ENCODE peak calls at places on chromosomes 3 and 15, in nine cellular contexts. K is OCI-LY7; I is activated CD4-positive, alpha-beta T cell treated with anti-CD3 and anti-CD28 coated beads for 36 hours; Y is non-pigmented ciliary epithelial cell; X is ELR; H is uterus; F is left ventricle myocardium inferior; P is HT-29; V is smooth muscle cell of the brain vasculature. J is an unnamed sample.

GRCh38 chr3:147356145-147356908 is 50.0 kb downstream of the ZIC4 start:
- DNase-seq in K (no peak), I (no peak), Y (no peak), X (no peak), H (no peak), F (no peak), P (no peak), V (no peak), J (no peak)

GRCh38 chr15:65421360-65422215 is 1.2 kb downstream of the IGDCC4 start:
- DNase-seq in K (no peak), I (peak; percentile 33), Y (no peak), X (peak; percentile 19), H (peak; percentile 54), F (peak; percentile 53), P (no peak), V (peak; percentile 89), J (no peak)

GRCh38 chr3:71602256-71602655 is 18.7 kb upstream of the FOXP1 start:
- DNase-seq in K (no peak), I (no peak), Y (no peak), X (peak; percentile 7), H (no peak), F (no peak), P (no peak), V (no peak), J (no peak)

GRCh38 chr3:107285197-107285596 is 92.0 kb upstream of the CCDC54 start:
- DNase-seq in K (no peak), I (no peak), Y (no peak), X (peak; percentile 83), H (no peak), F (no peak), P (no peak), V (no peak), J (no peak)

GRCh38 chr3:184688251-184688851 is 23.5 kb downstream of the MAGEF1 start:
- DNase-seq in K (no peak), I (no peak), Y (peak; percentile 44), X (peak; percentile 73), H (peak; percentile 65), F (no peak), P (no peak), V (no peak), J (no peak)

GRCh38 chr3:156727519-156728205 is 53.3 kb downstream of the TIPARP start:
- DNase-seq in K (peak; percentile 8), I (no peak), Y (no peak), X (peak; percentile 54), H (no peak), F (no peak), P (no peak), V (no peak), J (no peak)

GRCh38 chr3:125271127-125271526 is 58.6 kb upstream of the SLC12A8 start:
- DNase-seq in K (no peak), I (no peak), Y (no peak), X (no peak), H (no peak), F (no peak), P (no peak), V (no peak), J (no peak)

GRCh38 chr15:26628879-26629529 is 143.9 kb downstream of the GABRB3 start:
- DNase-seq in K (peak; percentile 87), I (peak; percentile 6), Y (no peak), X (no peak), H (peak; percentile 73), F (peak; percentile 68), P (no peak), V (no peak), J (no peak)

GRCh38 chr3:138114988-138115971 is at the start of gene DZIP1L:
- DNase-seq in K (no peak), I (peak; percentile 57), Y (no peak), X (peak; percentile 79), H (peak; percentile 66), F (peak; percentile 69), P (peak; percentile 35), V (no peak), J (no peak)

GRCh38 chr3:94307588-94307987 is 244.7 kb downstream of the NSUN3 start:
- DNase-seq in K (no peak), I (no peak), Y (no peak), X (no peak), H (no peak), F (no peak), P (no peak), V (no peak), J (no peak)

GRCh38 chr15:88912500-88912921 is 668 bp downstream of the MFGE8 start:
- DNase-seq in K (no peak), I (no peak), Y (no peak), X (peak; percentile 35), H (peak; percentile 67), F (peak; percentile 53), P (peak; percentile 15), V (no peak), J (no peak)

GRCh38 chr3:52754373-52754772 is 16.4 kb downstream of the NEK4 start:
- DNase-seq in K (no peak), I (no peak), Y (no peak), X (no peak), H (no peak), F (no peak), P (no peak), V (no peak), J (no peak)

GRCh38 chr3:65524544-65525070 is 514.1 kb downstream of the MAGI1 start:
- DNase-seq in K (no peak), I (no peak), Y (no peak), X (no peak), H (no peak), F (no peak), P (no peak), V (no peak), J (no peak)

GRCh38 chr3:186930143-186930638 is at the start of gene ST6GAL1:
- DNase-seq in K (peak; percentile 86), I (peak; percentile 76), Y (no peak), X (peak; percentile 76), H (peak; percentile 62), F (peak; percentile 77), P (no peak), V (no peak), J (no peak)

GRCh38 chr15:87212041-87212440 is 1044.5 kb downstream of the NTRK3 start:
- DNase-seq in K (no peak), I (no peak), Y (no peak), X (no peak), H (no peak), F (no peak), P (no peak), V (no peak), J (no peak)

GRCh38 chr3:6717026-6717943 is 143.6 kb upstream of the GRM7 start:
- DNase-seq in K (peak; percentile 91), I (no peak), Y (no peak), X (no peak), H (no peak), F (no peak), P (no peak), V (no peak), J (no peak)

GRCh38 chr3:141557961-141558706 is 71.3 kb downstream of the RASA2 start:
- DNase-seq in K (no peak), I (no peak), Y (no peak), X (no peak), H (no peak), F (no peak), P (peak; percentile 36), V (no peak), J (no peak)

GRCh38 chr3:117645561-117646242 is 936.1 kb downstream of the TUSC7 start:
- DNase-seq in K (no peak), I (no peak), Y (no peak), X (peak; percentile 60), H (no peak), F (no peak), P (no peak), V (no peak), J (no peak)

GRCh38 chr3:120604382-120604781 is 8.2 kb downstream of the NDUFB4 start:
- DNase-seq in K (no peak), I (no peak), Y (no peak), X (no peak), H (no peak), F (no peak), P (no peak), V (no peak), J (no peak)

GRCh38 chr3:194367992-194368841 is 1.3 kb downstream of the LRRC15 start:
- DNase-seq in K (peak; percentile 31), I (no peak), Y (no peak), X (no peak), H (no peak), F (no peak), P (no peak), V (no peak), J (no peak)

GRCh38 chr3:70982274-70982673 is 601.3 kb downstream of the FOXP1 start:
- DNase-seq in K (no peak), I (no peak), Y (no peak), X (no peak), H (no peak), F (no peak), P (no peak), V (peak; percentile 45), J (no peak)

GRCh38 chr3:54691230-54691900 is 236.5 kb downstream of the LRTM1 start:
- DNase-seq in K (no peak), I (no peak), Y (peak; percentile 9), X (no peak), H (no peak), F (no peak), P (no peak), V (no peak), J (no peak)

J was measured in glomerular endothelial cell.